ENCODE peak calls at places on chromosomes 1 and 21, in ten cellular contexts. P is stimulated activated naive CD8-positive, alpha-beta T cell treated with anti-CD3 and anti-CD28 coated beads, Interleukin-15, Interleukin-2, amounts not matched to agents 100 U/mL and 50 U/mL, for 24 hours; X is dorsolateral prefrontal cortex; E is MM.1S; J is thyroid gland; Q is pulmonary artery endothelial cell; H is stimulated activated CD4-positive, alpha-beta T cell treated with anti-CD3 and anti-CD28 coated beads, Interleukin-1b, Interleukin-23, amount 100 ng/mL, for 1 hour; B is fibroblast of pulmonary artery; R is activated T-cell treated with anti-CD3 and anti-CD28 coated beads, Interleukin-2, amount 50 U/mL, for 4 hours; N is neural progenitor cell. O is an unnamed sample.

GRCh38 chr1:172325562-172325961 is 94.9 kb upstream of the C1orf105 start:
- DNase-seq in P (no peak), B (peak; percentile 74), X (no peak), Q (no peak), H (no peak), R (no peak), J (no peak), E (no peak), N (no peak), O (no peak)

GRCh38 chr21:21997390-21998333 is 999.5 kb downstream of the NCAM2 start:
- DNase-seq in B (no peak), X (no peak), R (no peak), N (no peak), Q (no peak), P (no peak), E (peak; percentile 10), J (no peak), H (no peak), O (no peak)

GRCh38 chr1:35885961-35886558 is 3.1 kb downstream of the AGO1 start:
- DNase-seq in J (no peak), X (no peak), R (no peak), H (no peak), B (no peak), E (no peak), N (peak; percentile 96), Q (no peak), P (no peak), O (peak; percentile 83)

GRCh38 chr1:96145486-96145885 is 576.1 kb upstream of the PTBP2 start:
- DNase-seq in Q (no peak), E (no peak), J (no peak), B (no peak), N (no peak), P (no peak), H (no peak), X (no peak), R (no peak), O (no peak)

GRCh38 chr21:38813554-38813953 is 7.8 kb downstream of the ETS2 start:
- DNase-seq in E (no peak), P (no peak), Q (no peak), J (no peak), N (no peak), H (no peak), X (no peak), R (no peak), B (no peak), O (no peak)

GRCh38 chr1:221337106-221337505 is 404.8 kb downstream of the DUSP10 start:
- DNase-seq in Q (no peak), X (no peak), N (no peak), R (no peak), J (no peak), E (no peak), B (no peak), H (no peak), P (no peak), O (no peak)

GRCh38 chr1:182625716-182626504 is 21.7 kb upstream of the RGS16 start:
- DNase-seq in J (no peak), H (no peak), R (no peak), Q (no peak), E (no peak), B (peak; percentile 23), X (no peak), P (no peak), N (no peak), O (no peak)

GRCh38 chr1:161068306-161069200 is 1.1 kb downstream of the ARHGAP30 start:
- DNase-seq in R (peak; percentile 72), Q (no peak), H (peak; percentile 55), E (peak; percentile 76), X (peak; percentile 25), P (peak; percentile 88), B (no peak), N (no peak), J (peak; percentile 11), O (no peak)

GRCh38 chr21:36785615-36786014 is 86.7 kb downstream of the SIM2 start:
- DNase-seq in H (no peak), P (no peak), E (no peak), X (no peak), N (no peak), R (no peak), B (no peak), J (no peak), Q (no peak), O (no peak)

GRCh38 chr1:21437341-21437640 is 2.6 kb upstream of the NBPF3 start:
- DNase-seq in Q (no peak), B (no peak), J (no peak), N (no peak), R (no peak), X (no peak), E (no peak), H (no peak), P (no peak), O (no peak)